ENCODE peak calls at places on chromosomes 11 and 22, in six cellular contexts. Z, U, J, K, N and M are unnamed samples.

GRCh38 chr11:111001091-111001430 is 244.5 kb upstream of the POU2AF2 start:
- DNase-seq in Z (no peak), U (no peak), J (no peak), K (no peak), N (peak; percentile 52), M (no peak)

GRCh38 chr11:46296520-46297448 is 19.3 kb downstream of the CREB3L1 start:
- DNase-seq in Z (no peak), U (peak; percentile 54), J (no peak), K (no peak), N (peak; percentile 85), M (peak; percentile 98)

GRCh38 chr22:50696799-50697561 is 24.4 kb downstream of the SHANK3 start:
- DNase-seq in Z (no peak), U (peak; percentile 12), J (no peak), K (peak; percentile 83), N (no peak), M (no peak)

GRCh38 chr11:122984186-122985011 is 2.8 kb upstream of the BSX start:
- DNase-seq in Z (no peak), U (no peak), J (no peak), K (no peak), N (no peak), M (no peak)

GRCh38 chr22:36331912-36332622 is 55.7 kb downstream of the MYH9 start:
- DNase-seq in Z (peak; percentile 83), U (peak; percentile 63), J (peak; percentile 78), K (peak; percentile 96), N (peak; percentile 59), M (no peak)

GRCh38 chr11:77471520-77472234 is 2.2 kb downstream of the PAK1 start:
- DNase-seq in Z (no peak), U (no peak), J (peak; percentile 91), K (no peak), N (no peak), M (no peak)

GRCh38 chr11:46149342-46149741 is 28.1 kb upstream of the PHF21A start:
- DNase-seq in Z (no peak), U (no peak), J (no peak), K (no peak), N (no peak), M (no peak)

GRCh38 chr11:131354251-131354701 is 16.1 kb upstream of the NTM start:
- DNase-seq in Z (no peak), U (no peak), J (no peak), K (no peak), N (peak; percentile 53), M (no peak)

GRCh38 chr11:78039391-78039918 is 16.4 kb upstream of the KCTD14 start:
- DNase-seq in Z (no peak), U (no peak), J (no peak), K (no peak), N (no peak), M (no peak)

DNA sequence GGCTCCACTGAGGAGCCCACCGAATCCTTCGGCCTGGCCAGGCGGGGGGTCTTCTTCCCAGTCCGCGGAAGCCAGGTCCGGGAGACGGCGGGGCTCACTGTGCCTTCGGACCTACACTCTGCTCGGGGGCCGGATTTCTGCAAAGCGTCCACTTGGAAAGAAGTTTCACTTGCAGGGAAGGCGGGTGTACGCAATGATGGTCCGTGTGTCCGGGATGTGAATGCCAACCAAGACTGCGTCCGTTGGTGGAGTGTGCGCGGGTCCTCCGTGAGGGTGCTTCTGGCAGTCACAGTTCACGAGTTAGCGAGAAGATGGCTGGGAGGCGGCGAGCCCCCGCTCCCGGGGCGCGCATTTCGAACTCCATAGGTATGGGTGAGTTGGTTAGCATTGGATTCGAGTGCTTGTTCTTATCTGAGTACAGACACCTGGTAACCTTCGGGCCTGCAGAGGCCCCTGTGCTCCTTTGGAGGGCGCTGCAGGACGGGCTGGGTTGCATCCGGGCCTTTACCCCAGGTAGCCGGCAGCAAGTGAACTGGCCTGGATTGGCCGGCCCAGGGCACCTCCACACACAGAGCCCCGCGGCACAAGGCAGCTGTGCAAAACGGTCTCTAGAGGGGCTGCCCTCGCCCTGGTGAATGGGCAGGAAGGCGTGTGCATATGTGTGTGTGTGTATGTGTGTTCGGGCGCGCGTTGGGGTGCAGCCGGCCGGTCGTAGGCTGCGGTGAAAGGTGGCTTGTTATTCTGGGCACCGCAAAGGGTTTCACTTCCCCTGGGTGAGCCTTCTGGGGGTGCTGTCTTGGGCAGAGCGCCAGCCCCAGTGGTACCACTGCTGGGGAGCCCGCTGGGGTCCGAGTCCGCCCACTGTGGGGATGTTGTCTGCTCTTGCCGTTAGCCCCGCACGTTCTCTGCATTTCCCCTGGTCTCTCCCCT is 13.3 kb upstream of the CYP2R1 start:
- DNase-seq in Z (peak; percentile 89), U (peak; percentile 15), J (peak; percentile 69), K (peak; percentile 87), N (peak; percentile 23), M (no peak)
- H3K4me3 ChIP-seq in Z (peak overlapping the region; percentile 61), U (peak overlapping the region; percentile 59), J (peak overlapping the region; percentile 42), K (peak overlapping the region; percentile 23), N (peak overlapping the region; percentile 53), M (peak overlapping the region; percentile 68)

GRCh38 chr11:63970902-63971301 is 3.5 kb upstream of the COX8A start:
- DNase-seq in Z (no peak), U (no peak), J (no peak), K (no peak), N (no peak), M (no peak)

GRCh38 chr11:63979426-63979825 is 5.0 kb downstream of the COX8A start:
- DNase-seq in Z (no peak), U (no peak), J (no peak), K (no peak), N (no peak), M (no peak)

GRCh38 chr11:63978551-63979235 is 4.3 kb downstream of the COX8A start:
- DNase-seq in Z (no peak), U (no peak), J (no peak), K (no peak), N (no peak), M (no peak)

DNA sequence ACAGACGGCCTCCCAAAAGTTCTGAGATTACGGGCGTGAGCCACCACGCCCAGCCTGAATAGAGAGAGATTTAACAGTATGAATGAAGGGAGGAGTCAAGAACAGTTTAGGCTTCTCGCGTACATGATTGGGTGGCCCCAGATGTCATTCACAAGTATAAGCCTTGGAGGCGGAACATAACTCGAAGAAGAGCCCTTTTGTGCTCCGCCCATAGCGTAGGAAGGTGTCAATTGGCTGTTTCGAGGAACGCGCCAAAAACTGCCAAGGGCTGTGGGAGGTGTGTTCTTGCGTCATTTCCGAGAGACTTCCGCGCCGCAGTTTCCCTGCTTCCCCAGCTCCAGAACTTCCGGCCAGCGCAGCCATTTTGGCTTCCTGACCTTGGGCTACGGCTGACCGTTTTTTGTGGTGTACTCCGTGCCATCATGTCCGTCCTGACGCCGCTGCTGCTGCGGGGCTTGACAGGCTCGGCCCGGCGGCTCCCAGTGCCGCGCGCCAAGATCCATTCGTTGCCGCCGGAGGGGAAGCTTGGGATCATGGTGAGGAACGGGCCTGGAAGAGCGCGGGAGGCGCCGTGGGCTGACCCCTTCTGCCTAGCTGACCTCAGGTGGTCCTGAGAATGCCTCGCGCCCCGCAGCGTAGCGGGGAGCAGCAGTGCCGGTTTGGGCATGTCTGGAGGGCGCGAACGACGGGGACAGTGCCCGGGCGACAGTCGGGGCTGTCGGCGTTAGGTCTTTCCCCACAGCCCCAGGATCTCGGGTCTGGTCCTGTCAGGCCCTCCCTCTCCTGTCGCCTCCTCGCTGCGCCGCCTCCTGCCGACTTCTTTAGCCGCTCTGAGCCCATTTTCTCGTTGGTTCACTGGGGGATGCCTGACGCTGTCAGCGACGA is at the start of gene COX8A:
- DNase-seq in Z (peak; percentile 96), U (peak; percentile 99), J (peak; percentile 99), K (peak; percentile 99), N (peak; percentile 100), M (peak; percentile 100)
- TF ChIP-seq CTCF in Z (no peak), U (no peak), J (no peak), K (no peak), N (no peak), M (peak; percentile 41)

DNA sequence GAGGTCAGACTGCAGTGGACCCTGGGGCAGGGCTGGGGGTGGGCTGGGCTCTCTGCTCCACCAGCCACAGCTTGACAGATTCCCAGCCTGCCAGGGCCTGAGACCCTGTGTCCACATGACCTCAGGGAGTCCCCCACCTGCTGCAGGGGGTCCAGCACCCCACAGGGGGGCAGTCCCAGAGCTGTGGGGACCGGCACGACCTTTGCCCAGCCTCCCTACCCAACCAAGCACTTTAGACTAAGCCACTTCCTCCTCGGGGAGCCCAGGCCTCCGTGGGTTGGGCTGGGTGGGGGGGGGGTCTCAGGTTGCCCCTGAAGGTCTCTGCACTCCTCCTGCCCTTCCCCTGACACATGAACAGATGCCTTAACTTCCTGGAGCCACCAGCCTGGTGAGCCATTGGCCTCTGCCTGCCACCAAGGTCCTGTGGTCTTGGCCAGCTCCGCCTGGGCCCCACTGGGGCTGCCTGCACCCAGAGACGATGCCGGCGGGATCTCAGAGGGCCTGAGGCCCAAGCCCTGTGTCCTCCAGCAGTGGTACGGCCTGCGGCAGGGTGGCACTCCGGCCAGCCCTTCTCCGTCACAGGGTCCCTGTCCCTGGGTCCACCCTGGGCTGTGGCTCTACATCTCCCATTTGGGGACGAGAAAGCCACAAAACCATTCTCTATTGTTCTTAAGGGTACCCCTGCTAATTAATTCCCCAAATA is 3.4 kb downstream of the CCDC188 start:
- DNase-seq in Z (no peak), U (no peak), J (no peak), K (no peak), N (no peak), M (no peak)
- H3K4me3 ChIP-seq in Z (no peak overlapping the region), U (no peak overlapping the region), J (no peak overlapping the region), K (no peak overlapping the region), N (no peak overlapping the region), M (no peak overlapping the region)

GRCh38 chr11:8914661-8915018 is 3.7 kb downstream of the AKIP1 start:
- DNase-seq in Z (no peak), U (no peak), J (no peak), K (no peak), N (no peak), M (no peak)

GRCh38 chr11:8917157-8917820 is 6.3 kb downstream of the AKIP1 start:
- DNase-seq in Z (no peak), U (no peak), J (no peak), K (no peak), N (peak; percentile 60), M (peak; percentile 75)

GRCh38 chr11:8911040-8911823 is at the start of gene AKIP1:
- DNase-seq in Z (peak; percentile 78), U (peak; percentile 97), J (peak; percentile 96), K (peak; percentile 98), N (peak; percentile 90), M (peak; percentile 87)

GRCh38 chr11:8910662-8911039 is 338 bp upstream of the AKIP1 start:
- DNase-seq in Z (no peak), U (no peak), J (no peak), K (no peak), N (no peak), M (no peak)

GRCh38 chr11:8913961-8914660 is 3.1 kb downstream of the AKIP1 start:
- DNase-seq in Z (peak; percentile 32), U (peak; percentile 43), J (no peak), K (no peak), N (peak; percentile 62), M (peak; percentile 36)
- TF ChIP-seq CTCF in Z (peak; percentile 8), U (peak; percentile 40), J (peak; percentile 42), K (no peak), N (peak; percentile 76), M (peak; percentile 85)

DNA sequence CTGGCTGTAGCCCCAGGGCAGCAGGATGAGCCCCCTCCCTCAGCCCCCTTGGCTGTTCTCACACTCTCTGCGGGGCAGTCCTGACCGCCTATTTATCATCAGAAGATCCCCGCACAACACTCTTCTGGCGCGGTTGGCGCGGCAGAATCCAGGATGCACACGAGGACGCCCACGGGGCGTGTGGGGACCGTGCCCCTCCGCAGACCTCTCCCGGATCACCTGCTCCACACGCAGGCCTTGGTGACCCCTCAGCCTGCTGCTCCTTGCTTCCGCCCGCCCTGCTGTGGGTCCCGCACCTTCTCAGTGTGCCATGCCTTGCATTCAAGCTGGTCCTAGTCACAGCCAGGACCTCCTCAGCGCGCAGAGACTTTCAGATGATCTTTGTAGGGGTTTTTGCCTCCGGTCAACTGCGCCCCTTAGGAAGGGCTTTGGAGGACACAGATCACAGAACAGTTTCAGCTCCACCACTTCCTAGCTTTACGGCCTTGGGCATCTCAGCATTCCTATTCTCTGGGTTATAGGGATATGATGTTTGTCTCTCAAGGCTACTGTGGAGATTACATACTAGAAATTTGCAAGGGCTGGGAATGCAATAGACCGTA is 841 bp upstream of the TUB start:
- DNase-seq in Z (no peak), U (no peak), J (no peak), K (no peak), N (no peak), M (no peak)
- H3K4me3 ChIP-seq in Z (no peak overlapping the region), U (peak overlapping the region; percentile 63), J (no peak overlapping the region), K (no peak overlapping the region), N (peak overlapping the region; percentile 50), M (peak overlapping the region; percentile 60)